ENCODE peak calls at places on chromosomes 1 and 21, in seven cellular contexts. A, G, T, V, D, F and I are unnamed samples.

GRCh38 chr1:101253976-101254660 is 17.3 kb downstream of the S1PR1 start:
- DNase-seq in A (no peak), G (no peak), T (peak; percentile 87), V (peak; percentile 72), D (peak; percentile 64), F (peak; percentile 87), I (no peak)

GRCh38 chr1:35111106-35111505 is 31.9 kb downstream of the ZMYM1 start:
- DNase-seq in A (no peak), G (no peak), T (peak; percentile 87), V (peak; percentile 71), D (no peak), F (peak; percentile 83), I (no peak)

GRCh38 chr1:222310830-222311229 is 237.1 kb downstream of the HHIPL2 start:
- DNase-seq in A (no peak), G (no peak), T (no peak), V (no peak), D (no peak), F (peak; percentile 3), I (no peak)

GRCh38 chr1:188489336-188490112 is 1660.8 kb downstream of the PLA2G4A start:
- DNase-seq in A (no peak), G (no peak), T (peak; percentile 47), V (peak; percentile 88), D (peak; percentile 8), F (peak; percentile 4), I (peak; percentile 59)

GRCh38 chr1:229006121-229006870 is 264.6 kb upstream of the RAB4A start:
- DNase-seq in A (no peak), G (no peak), T (peak; percentile 57), V (peak; percentile 30), D (no peak), F (no peak), I (no peak)

GRCh38 chr1:156214024-156214748 is 1.4 kb downstream of the PMF1 start:
- DNase-seq in A (peak; percentile 49), G (no peak), T (peak; percentile 89), V (peak; percentile 68), D (no peak), F (peak; percentile 59), I (peak; percentile 26)

GRCh38 chr1:7343917-7344316 is 427.2 kb upstream of the VAMP3 start:
- DNase-seq in A (no peak), G (no peak), T (peak; percentile 19), V (no peak), D (no peak), F (no peak), I (no peak)

GRCh38 chr1:166588741-166589140 is 250.5 kb upstream of the POGK start:
- DNase-seq in A (no peak), G (no peak), T (no peak), V (peak; percentile 15), D (no peak), F (no peak), I (no peak)

GRCh38 chr21:31961027-31961426 is 88.2 kb downstream of the HUNK start:
- DNase-seq in A (no peak), G (no peak), T (no peak), V (no peak), D (no peak), F (no peak), I (no peak)

GRCh38 chr1:206782448-206782847 is 10.2 kb upstream of the IL10 start:
- DNase-seq in A (no peak), G (peak; percentile 92), T (no peak), V (no peak), D (no peak), F (no peak), I (no peak)

GRCh38 chr1:215845224-215845902 is 278.3 kb downstream of the KCTD3 start:
- DNase-seq in A (no peak), G (no peak), T (peak; percentile 91), V (peak; percentile 94), D (peak; percentile 10), F (peak; percentile 92), I (peak; percentile 43)

GRCh38 chr1:14437410-14437913 is 161.0 kb upstream of the KAZN start:
- DNase-seq in A (no peak), G (no peak), T (no peak), V (no peak), D (no peak), F (no peak), I (no peak)

GRCh38 chr1:200888349-200888838 is 6.3 kb upstream of the INAVA start:
- DNase-seq in A (no peak), G (peak; percentile 43), T (no peak), V (peak; percentile 53), D (peak; percentile 8), F (no peak), I (no peak)

GRCh38 chr1:48530727-48531351 is 58.8 kb upstream of the SPATA6 start:
- DNase-seq in A (peak; percentile 92), G (peak; percentile 64), T (peak; percentile 23), V (peak; percentile 81), D (peak; percentile 93), F (peak; percentile 51), I (no peak)

GRCh38 chr1:37127254-37127748 is 93.0 kb upstream of the GRIK3 start:
- DNase-seq in A (no peak), G (no peak), T (no peak), V (no peak), D (no peak), F (no peak), I (no peak)

GRCh38 chr1:44048816-44049215 is 17.6 kb upstream of the SLC6A9 start:
- DNase-seq in A (no peak), G (no peak), T (peak; percentile 79), V (peak; percentile 91), D (no peak), F (peak; percentile 88), I (peak; percentile 92)

GRCh38 chr1:11648732-11649158 is 5.5 kb downstream of the FBXO2 start:
- DNase-seq in A (peak; percentile 94), G (peak; percentile 35), T (no peak), V (peak; percentile 40), D (peak; percentile 51), F (peak; percentile 44), I (no peak)

GRCh38 chr1:178682886-178683285 is 42.2 kb upstream of the RALGPS2 start:
- DNase-seq in A (no peak), G (no peak), T (no peak), V (no peak), D (no peak), F (peak; percentile 5), I (no peak)

GRCh38 chr1:42379794-42380616 is 587 bp upstream of the RIMKLA start:
- DNase-seq in A (peak; percentile 43), G (no peak), T (peak; percentile 44), V (peak; percentile 48), D (peak; percentile 59), F (peak; percentile 57), I (no peak)

GRCh38 chr1:9696793-9697192 is 45.3 kb downstream of the PIK3CD start:
- DNase-seq in A (no peak), G (no peak), T (no peak), V (no peak), D (no peak), F (no peak), I (no peak)

GRCh38 chr1:200641175-200641489 is 20.6 kb upstream of the KIF14 start:
- DNase-seq in A (no peak), G (no peak), T (peak; percentile 24), V (peak; percentile 70), D (no peak), F (peak; percentile 55), I (peak; percentile 71)

GRCh38 chr1:21143138-21143537 is 33.6 kb downstream of the EIF4G3 start:
- DNase-seq in A (no peak), G (no peak), T (no peak), V (no peak), D (no peak), F (no peak), I (no peak)
- H4K20me1 ChIP-seq in A (no peaks in the 10 kb centered on the region), G (no peaks in the 10 kb centered on the region), T (no peaks in the 10 kb centered on the region), V (no peaks in the 10 kb centered on the region), D (no peaks in the 10 kb centered on the region), F (no peaks in the 10 kb centered on the region), I (peaks cover 5% of the 10 kb centered on the region)

GRCh38 chr1:5872886-5873285 is 119.3 kb downstream of the NPHP4 start:
- DNase-seq in A (no peak), G (no peak), T (no peak), V (no peak), D (no peak), F (no peak), I (no peak)
- H3K36me3 ChIP-seq in A (peaks cover 34% of the 10 kb centered on the region), G (no peaks in the 10 kb centered on the region), T (no peaks in the 10 kb centered on the region), V (peaks cover 24% of the 10 kb centered on the region), D (no peaks in the 10 kb centered on the region), F (no peaks in the 10 kb centered on the region), I (no peaks in the 10 kb centered on the region)

GRCh38 chr1:114753143-114753542 is 4.6 kb downstream of the CSDE1 start:
- DNase-seq in A (no peak), G (no peak), T (no peak), V (no peak), D (no peak), F (no peak), I (no peak)

GRCh38 chr1:114749835-114750234 is 7.9 kb downstream of the CSDE1 start:
- DNase-seq in A (no peak), G (no peak), T (no peak), V (no peak), D (no peak), F (no peak), I (no peak)

GRCh38 chr1:114755006-114755936 is 2.5 kb downstream of the CSDE1 start:
- DNase-seq in A (no peak), G (peak; percentile 16), T (peak; percentile 47), V (no peak), D (no peak), F (peak; percentile 47), I (no peak)

GRCh38 chr1:114746450-114747121 is 11.2 kb downstream of the CSDE1 start:
- DNase-seq in A (no peak), G (no peak), T (no peak), V (no peak), D (no peak), F (no peak), I (no peak)

DNA sequence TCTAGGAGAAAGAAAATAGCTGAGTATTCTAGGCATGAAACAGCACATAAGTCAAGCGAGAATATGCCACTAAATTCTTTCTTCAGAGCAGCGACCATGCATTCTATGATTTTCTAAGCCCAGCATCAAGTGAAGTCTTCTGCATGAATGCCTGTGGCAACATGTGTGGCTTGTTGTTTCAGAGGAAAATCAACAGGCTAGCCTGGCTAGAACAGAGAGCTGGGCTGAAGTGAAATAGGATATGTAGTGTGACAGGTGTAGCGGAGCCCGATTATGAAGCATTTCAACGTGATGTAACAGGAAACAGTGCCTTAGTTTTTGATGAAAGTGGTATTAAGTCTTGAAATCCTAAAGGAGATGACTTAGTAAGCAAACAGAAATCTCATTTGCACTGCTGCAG is 7.0 kb downstream of the CSDE1 start:
- DNase-seq in A (no peak), G (no peak), T (peak; percentile 13), V (no peak), D (no peak), F (no peak), I (no peak)
- H4K20me1 ChIP-seq in A (peaks cover 47% of the 10 kb centered on the region), G (peaks cover 77% of the 10 kb centered on the region), T (peaks cover 22% of the 10 kb centered on the region), V (peaks cover 89% of the 10 kb centered on the region), D (peaks cover 98% of the 10 kb centered on the region), F (peaks cover 69% of the 10 kb centered on the region), I (peaks cover 100% of the 10 kb centered on the region)

DNA sequence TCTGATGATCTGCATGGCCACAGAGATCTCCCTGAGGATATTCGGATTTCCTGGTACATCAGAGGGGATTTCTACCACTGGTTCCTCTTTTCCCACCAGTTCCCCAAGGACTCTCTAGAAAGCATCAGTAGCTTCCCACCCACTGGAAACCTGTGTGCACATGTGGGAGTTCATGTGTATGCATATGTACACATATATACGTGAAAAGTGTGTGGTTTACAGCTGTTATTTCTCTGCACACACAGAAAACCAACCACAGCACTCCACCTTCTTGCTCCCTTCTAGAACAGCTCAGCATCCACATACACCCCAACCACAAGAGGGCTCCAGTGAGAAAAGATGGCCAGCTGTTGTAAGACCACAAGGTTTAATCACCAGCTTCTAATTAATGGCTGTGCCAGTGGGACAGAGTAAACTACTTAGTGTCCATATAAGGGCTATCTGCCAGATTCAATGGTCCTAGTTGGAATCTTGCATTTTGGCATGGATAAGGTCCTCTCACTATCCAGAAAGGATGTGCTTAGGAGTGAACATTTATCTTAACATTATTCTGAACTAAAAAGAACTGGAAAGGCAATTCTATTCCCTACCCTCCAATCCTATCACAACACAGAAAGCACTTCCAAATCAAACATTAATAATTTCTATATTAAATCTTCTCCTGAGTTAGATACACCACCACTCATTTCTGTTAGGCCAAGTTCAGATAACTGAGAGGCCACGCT is 24.1 kb downstream of the GPR3 start:
- DNase-seq in A (peak; percentile 79), G (peak; percentile 81), T (peak; percentile 65), V (peak; percentile 70), D (peak; percentile 66), F (peak; percentile 80), I (peak; percentile 42)
- H3K36me3 ChIP-seq in A (peaks cover 84% of the 10 kb centered on the region), G (peaks cover 84% of the 10 kb centered on the region), T (peaks cover 8% of the 10 kb centered on the region), V (peaks cover 62% of the 10 kb centered on the region), D (no peaks in the 10 kb centered on the region), F (peaks cover 59% of the 10 kb centered on the region), I (peaks cover 7% of the 10 kb centered on the region)